ENCODE peak calls at places on chromosomes 12 and 14, in four cellular contexts. E is naive thymus-derived CD8-positive, alpha-beta T cell; U is mammary epithelial cell; H is left ventricle myocardium inferior. R is an unnamed sample.

GRCh38 chr14:80275208-80275850 is 64.0 kb upstream of the DIO2 start:
- DNase-seq in E (no peak), U (peak; percentile 41), H (no peak), R (no peak)

GRCh38 chr12:132596016-132596415 is 14.4 kb downstream of the LRCOL1 start:
- DNase-seq in E (no peak), U (no peak), H (no peak), R (no peak)

GRCh38 chr14:72855913-72856312 is 38.0 kb downstream of the DPF3 start:
- DNase-seq in E (no peak), U (peak; percentile 88), H (no peak), R (no peak)

GRCh38 chr12:129641916-129642315 is 261.9 kb downstream of the TMEM132D start:
- DNase-seq in E (no peak), U (no peak), H (no peak), R (no peak)

GRCh38 chr12:103667129-103667528 is 80.1 kb downstream of the STAB2 start:
- DNase-seq in E (no peak), U (no peak), H (no peak), R (no peak)

GRCh38 chr12:105322070-105322469 is 8.4 kb upstream of the C12orf75 start:
- DNase-seq in E (no peak), U (no peak), H (no peak), R (no peak)

GRCh38 chr14:100290607-100291304 is 15.5 kb downstream of the SLC25A29 start:
- DNase-seq in E (no peak), U (no peak), H (no peak), R (no peak)

GRCh38 chr14:82710257-82710841 is 1176.7 kb upstream of the SEL1L start:
- DNase-seq in E (no peak), U (peak; percentile 16), H (no peak), R (no peak)

GRCh38 chr14:81980601-81981310 is 447.1 kb upstream of the SEL1L start:
- DNase-seq in E (no peak), U (no peak), H (no peak), R (no peak)

GRCh38 chr14:36451346-36452065 is 68.5 kb downstream of the NKX2-1 start:
- DNase-seq in E (no peak), U (no peak), H (no peak), R (no peak)

GRCh38 chr12:19482551-19483109 is 43.3 kb downstream of the AEBP2 start:
- DNase-seq in E (peak; percentile 19), U (no peak), H (no peak), R (peak; percentile 13)

GRCh38 chr14:100633406-100633805 is 46.2 kb upstream of the BEGAIN start:
- DNase-seq in E (no peak), U (no peak), H (no peak), R (no peak)

GRCh38 chr12:8032242-8033152 is at the start of gene FOXJ2:
- DNase-seq in E (peak; percentile 71), U (peak; percentile 74), H (peak; percentile 88), R (peak; percentile 71)